ENCODE peak calls at places on chromosomes 13 and 19, in eight cellular contexts. T is RWPE1, C is A549, W is ovary, R is IMR-90, J is neural progenitor cell, P is fibroblast of lung, X is WTC11. O is an unnamed sample.

GRCh38 chr19:18847516-18848463 is 16.0 kb downstream of the UPF1 start:
- DNase-seq in T (no peak), C (no peak), W (no peak), R (no peak), J (no peak), P (no peak), X (no peak), O (no peak)

GRCh38 chr13:30020726-30021312 is 170.4 kb upstream of the UBL3 start:
- DNase-seq in T (peak), C (no peak), W (no peak), R (peak), J (no peak), P (peak), X (no peak), O (no peak)

GRCh38 chr13:38705351-38705750 is 18.5 kb downstream of the FREM2 start:
- DNase-seq in T (no peak), C (no peak), W (no peak), R (no peak), J (no peak), P (no peak), X (no peak), O (no peak)

GRCh38 chr19:50909240-50910070 is 1.7 kb downstream of the KLK4 start:
- DNase-seq in T (peak), C (peak), W (no peak), R (no peak), J (peak), P (no peak), X (peak), O (no peak)

GRCh38 chr13:106117035-106117434 is 418.4 kb downstream of the EFNB2 start:
- DNase-seq in T (peak), C (no peak), W (no peak), R (peak), J (no peak), P (peak), X (no peak), O (no peak)

GRCh38 chr13:23921451-23921888 is 24.2 kb upstream of the C1QTNF9B start:
- DNase-seq in T (peak), C (no peak), W (no peak), R (peak), J (peak), P (peak), X (peak), O (no peak)

GRCh38 chr19:29708553-29709439 is 6.3 kb downstream of the C19orf12 start:
- DNase-seq in T (no peak), C (no peak), W (no peak), R (no peak), J (no peak), P (no peak), X (no peak), O (no peak)

GRCh38 chr13:104320446-104320845 is 1254.2 kb upstream of the SLC10A2 start:
- DNase-seq in T (no peak), C (no peak), W (no peak), R (peak), J (no peak), P (peak), X (no peak), O (no peak)

GRCh38 chr19:39192846-39193245 is 3.9 kb upstream of the NCCRP1 start:
- DNase-seq in T (no peak), C (no peak), W (no peak), R (no peak), J (no peak), P (no peak), X (no peak), O (no peak)

GRCh38 chr19:41175825-41176734 is 16.9 kb upstream of the CYP2S1 start:
- DNase-seq in T (peak), C (peak), W (no peak), R (peak), J (peak), P (peak), X (peak), O (no peak)

GRCh38 chr19:41166888-41167804 is 25.9 kb upstream of the CYP2S1 start:
- DNase-seq in T (no peak), C (no peak), W (no peak), R (no peak), J (no peak), P (no peak), X (no peak), O (no peak)

GRCh38 chr19:41174297-41174928 is 18.6 kb upstream of the CYP2S1 start:
- DNase-seq in T (no peak), C (no peak), W (no peak), R (no peak), J (no peak), P (no peak), X (no peak), O (no peak)

GRCh38 chr19:41172297-41173164 is 20.5 kb upstream of the CYP2S1 start:
- DNase-seq in T (no peak), C (no peak), W (no peak), R (no peak), J (no peak), P (no peak), X (no peak), O (no peak)
- TF ChIP-seq CTCF in T (no peak), C (peak), W (no peak), R (no peak), J (no peak), P (no peak), X (no peak), O (no peak)

GRCh38 chr13:90732049-90732448 is 615.4 kb upstream of the MIR17HG start:
- DNase-seq in T (no peak), C (no peak), W (no peak), R (no peak), J (peak), P (no peak), X (peak), O (no peak)
- TF ChIP-seq CTCF in T (no peak), C (no peak), W (no peak), R (no peak), J (peak), P (no peak), X (no peak), O (peak)

DNA sequence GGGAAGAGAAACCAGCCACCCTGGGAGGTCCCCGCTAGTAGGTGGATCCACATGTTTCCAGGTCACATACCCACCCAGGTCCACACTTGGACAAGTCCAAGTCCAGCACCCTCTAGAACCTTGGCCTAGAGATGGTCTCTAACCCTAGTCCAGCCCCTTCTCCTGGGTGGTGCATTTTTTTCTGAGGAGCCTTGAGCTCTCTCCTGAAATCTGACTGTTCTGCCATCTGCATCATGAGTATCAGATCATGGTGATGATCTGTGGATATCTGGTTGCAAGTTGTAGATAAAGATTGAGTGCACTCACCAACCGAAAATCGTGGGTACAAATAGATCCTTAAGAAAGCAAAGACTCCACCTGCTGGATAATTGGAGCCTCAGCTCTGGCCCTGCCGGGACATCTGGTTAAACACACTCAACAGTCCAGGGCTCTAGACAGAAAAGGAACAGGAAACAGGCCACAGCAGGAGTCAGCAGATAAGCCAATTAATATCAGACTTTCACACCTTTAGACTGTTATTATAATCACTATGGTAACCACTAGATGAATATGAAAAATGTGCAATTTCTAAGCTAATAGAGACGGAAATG is 41.1 kb downstream of the GPR12 start:
- DNase-seq in T (no peak), C (no peak), W (no peak), R (peak), J (no peak), P (no peak), X (no peak), O (peak)
- TF ChIP-seq CTCF in T (no peak), C (no peak), W (no peak), R (peak), J (peak), P (no peak), X (no peak), O (peak)

GRCh38 chr19:5540208-5540607 is 27.5 kb downstream of the TINCR start:
- DNase-seq in T (no peak), C (no peak), W (no peak), R (no peak), J (no peak), P (no peak), X (no peak), O (no peak)

GRCh38 chr19:5537870-5538269 is 29.9 kb downstream of the TINCR start:
- DNase-seq in T (no peak), C (no peak), W (no peak), R (no peak), J (no peak), P (no peak), X (no peak), O (no peak)

GRCh38 chr19:5536337-5536894 is 31.3 kb downstream of the TINCR start:
- DNase-seq in T (peak), C (peak), W (peak), R (peak), J (peak), P (peak), X (peak), O (peak)

GRCh38 chr19:5541456-5541855 is 26.3 kb downstream of the TINCR start:
- DNase-seq in T (no peak), C (no peak), W (no peak), R (no peak), J (no peak), P (no peak), X (no peak), O (no peak)

GRCh38 chr19:5539431-5539833 is 28.3 kb downstream of the TINCR start:
- DNase-seq in T (no peak), C (no peak), W (no peak), R (no peak), J (peak), P (peak), X (peak), O (no peak)
- TF ChIP-seq CTCF in T (no peak), C (no peak), W (no peak), R (no peak), J (no peak), P (no peak), X (no peak), O (no peak)

DNA sequence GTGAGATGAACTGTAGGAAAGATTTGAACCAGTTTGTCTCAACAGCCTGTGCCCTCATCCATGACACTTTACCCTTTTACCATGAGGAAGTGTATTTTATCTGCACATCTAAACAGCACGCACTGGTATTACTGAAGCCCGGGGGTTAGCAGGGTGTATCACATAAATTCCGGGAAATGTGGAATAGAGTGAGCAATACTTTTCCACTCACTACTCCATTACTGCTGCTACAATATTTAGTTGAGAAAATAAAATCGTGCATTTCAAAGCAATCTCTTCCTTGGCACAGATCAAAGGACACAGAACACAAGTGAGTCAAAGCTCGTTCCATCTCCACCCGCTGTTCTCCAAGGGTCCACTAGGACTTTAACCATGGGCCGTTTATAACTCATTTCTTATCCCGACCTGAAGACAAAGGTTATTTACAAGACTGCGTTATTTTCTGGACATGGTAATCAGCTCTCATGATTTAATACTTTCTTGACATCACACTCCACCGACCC is 35.2 kb downstream of the STK24 start:
- DNase-seq in T (no peak), C (no peak), W (no peak), R (no peak), J (no peak), P (no peak), X (no peak), O (no peak)
- TF ChIP-seq CTCF in T (no peak), C (no peak), W (no peak), R (no peak), J (peak), P (no peak), X (no peak), O (no peak)

DNA sequence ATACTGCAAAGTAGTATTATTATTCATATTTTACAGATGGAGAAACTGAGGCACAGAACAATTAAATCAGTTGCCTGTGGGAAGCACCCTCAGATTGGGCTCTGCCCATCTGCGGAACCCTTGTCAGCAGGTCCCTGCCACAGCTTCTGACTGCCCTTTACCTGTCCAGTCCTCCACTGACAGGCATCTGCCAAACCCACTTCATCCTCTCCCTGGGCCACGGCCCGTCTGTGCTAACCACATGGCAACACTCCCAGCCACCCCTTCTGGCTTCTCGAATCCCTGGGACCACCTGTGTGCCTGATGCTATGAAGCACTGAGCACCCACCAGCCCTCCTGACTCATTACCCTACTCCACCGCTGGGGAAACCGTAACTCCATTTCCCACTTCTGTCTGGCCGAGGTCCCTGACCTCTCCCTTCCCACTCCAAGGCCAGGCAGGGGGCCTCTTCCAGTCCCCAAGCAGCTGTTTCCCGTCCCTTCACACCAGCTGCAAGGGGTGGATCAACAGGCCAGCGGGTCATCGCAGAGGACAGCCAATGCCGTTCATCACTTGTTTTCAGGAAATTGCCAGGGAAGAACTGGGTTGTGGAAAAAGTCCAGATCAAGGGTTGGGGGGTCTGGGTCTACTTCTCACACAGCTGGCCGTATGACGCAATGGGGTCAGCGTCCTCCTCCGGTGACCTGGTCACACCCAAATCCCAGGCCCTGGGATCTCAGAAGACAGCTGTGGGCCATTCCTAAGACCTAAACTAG is 2.5 kb downstream of the KANK3 start:
- DNase-seq in T (no peak), C (no peak), W (no peak), R (no peak), J (peak), P (no peak), X (peak), O (no peak)
- TF ChIP-seq CTCF in T (no peak), C (no peak), W (no peak), R (peak), J (peak), P (peak), X (no peak), O (no peak)

O was measured in osteocyte.